ENCODE peak calls at places on chromosome 4, in six cellular contexts. Q, B, E, U, T and L are unnamed samples. For H3K4me1, the result is how much of the 10 kb centered on the place peaks cover.

GRCh38 chr4:144818136-144818535 is 172.2 kb downstream of the HHIP start:
- DNase-seq in Q (no peak), T (no peak), U (no peak), B (no peak), E (no peak), L (no peak)

GRCh38 chr4:109434007-109434792 is 585 bp downstream of the SEC24B start:
- DNase-seq in E (peak), Q (peak), U (peak), B (no peak), T (peak), L (no peak)

GRCh38 chr4:56705373-56705772 is 24.3 kb upstream of the HOPX start:
- DNase-seq in Q (no peak), B (no peak), E (no peak), U (no peak), T (no peak), L (no peak)

GRCh38 chr4:148469938-148470337 is 27.7 kb upstream of the NR3C2 start:
- DNase-seq in E (no peak), B (no peak), Q (no peak), U (no peak), T (no peak), L (no peak)

GRCh38 chr4:11451720-11452119 is 23.0 kb upstream of the HS3ST1 start:
- DNase-seq in U (no peak), Q (no peak), B (no peak), E (no peak), T (no peak), L (no peak)

GRCh38 chr4:139453041-139453370 is 915 bp upstream of the RAB33B start:
- DNase-seq in E (no peak), Q (peak), B (no peak), U (peak), T (no peak), L (no peak)

GRCh38 chr4:36310793-36311192 is 29.4 kb downstream of the DTHD1 start:
- DNase-seq in E (no peak), B (no peak), Q (no peak), T (no peak), U (no peak), L (no peak)

GRCh38 chr4:137378393-137379290 is 153.7 kb downstream of the PCDH18 start:
- DNase-seq in B (no peak), Q (no peak), E (no peak), U (peak), T (no peak), L (no peak)

GRCh38 chr4:18691431-18692200 is 670.1 kb upstream of the LCORL start:
- DNase-seq in T (no peak), U (no peak), E (peak), Q (peak), B (no peak), L (no peak)

GRCh38 chr4:182738283-182739047 is 178.7 kb downstream of the DCTD start:
- DNase-seq in T (peak), U (peak), B (no peak), Q (peak), E (no peak), L (no peak)

GRCh38 chr4:145069361-145069760 is 28.6 kb downstream of the ANAPC10 start:
- DNase-seq in Q (peak), T (no peak), U (peak), B (no peak), E (no peak), L (no peak)

GRCh38 chr4:101356928-101357327 is 9.6 kb upstream of the PPP3CA start:
- DNase-seq in U (peak), Q (peak), T (no peak), B (no peak), E (no peak), L (no peak)

GRCh38 chr4:52996261-52997131 is 134.4 kb downstream of the RASL11B start:
- DNase-seq in E (peak), Q (peak), U (peak), T (peak), B (no peak), L (no peak)

GRCh38 chr4:105558277-105558676 is 5.9 kb downstream of the ARHGEF38 start:
- DNase-seq in U (no peak), Q (no peak), B (no peak), T (no peak), E (no peak), L (no peak)

GRCh38 chr4:86741841-86742240 is 107.3 kb downstream of the SLC10A6 start:
- DNase-seq in Q (no peak), E (no peak), T (no peak), B (no peak), U (no peak), L (no peak)

GRCh38 chr4:20278195-20278594 is 26.5 kb downstream of the SLIT2 start:
- DNase-seq in T (no peak), Q (no peak), B (no peak), U (no peak), E (no peak), L (no peak)

GRCh38 chr4:139841464-139842195 is 176.0 kb downstream of the MGST2 start:
- DNase-seq in E (peak), U (no peak), Q (no peak), T (peak), B (no peak), L (no peak)

GRCh38 chr4:44738615-44739014 is 12.3 kb upstream of the GNPDA2 start:
- DNase-seq in Q (no peak), T (no peak), U (peak), E (no peak), B (no peak), L (no peak)

GRCh38 chr4:26441110-26441509 is 49.2 kb downstream of the CCKAR start:
- DNase-seq in U (peak), T (no peak), B (no peak), Q (peak), E (no peak), L (no peak)

GRCh38 chr4:26060286-26060685 is 146.3 kb downstream of the SMIM20 start:
- DNase-seq in T (no peak), U (peak), Q (peak), E (no peak), B (no peak), L (no peak)

GRCh38 chr4:3207531-3208037 is 41.4 kb upstream of the MSANTD1 start:
- DNase-seq in Q (no peak), T (no peak), E (no peak), B (peak), U (peak), L (no peak)

GRCh38 chr4:145531193-145531592 is 49.5 kb downstream of the SMAD1 start:
- DNase-seq in Q (no peak), B (no peak), E (no peak), T (peak), U (no peak), L (no peak)

GRCh38 chr4:73205482-73205881 is 53.1 kb downstream of the ANKRD17 start:
- DNase-seq in T (no peak), U (no peak), E (no peak), Q (no peak), B (no peak), L (no peak)

GRCh38 chr4:86218721-86219481 is 141.0 kb downstream of the MAPK10 start:
- DNase-seq in U (peak), B (no peak), E (no peak), T (peak), Q (peak), L (no peak)

GRCh38 chr4:145183023-145183422 is 2.6 kb upstream of the OTUD4 start:
- DNase-seq in Q (no peak), T (no peak), E (peak), B (no peak), U (peak), L (no peak)

GRCh38 chr4:68074397-68074796 is 55.3 kb downstream of the TMPRSS11F start:
- DNase-seq in B (no peak), U (peak), T (no peak), Q (no peak), E (no peak), L (no peak)

GRCh38 chr4:94724016-94724415 is 33.7 kb upstream of the BMPR1B start:
- DNase-seq in T (no peak), B (no peak), E (no peak), U (no peak), Q (no peak), L (no peak)

GRCh38 chr4:119099227-119099910 is 36.3 kb upstream of the MYOZ2 start:
- DNase-seq in B (no peak), Q (peak), U (peak), T (no peak), E (no peak), L (no peak)

GRCh38 chr4:164501074-164501473 is 252.9 kb upstream of the SMIM31 start:
- DNase-seq in E (no peak), B (no peak), T (no peak), U (peak), Q (peak), L (no peak)

DNA sequence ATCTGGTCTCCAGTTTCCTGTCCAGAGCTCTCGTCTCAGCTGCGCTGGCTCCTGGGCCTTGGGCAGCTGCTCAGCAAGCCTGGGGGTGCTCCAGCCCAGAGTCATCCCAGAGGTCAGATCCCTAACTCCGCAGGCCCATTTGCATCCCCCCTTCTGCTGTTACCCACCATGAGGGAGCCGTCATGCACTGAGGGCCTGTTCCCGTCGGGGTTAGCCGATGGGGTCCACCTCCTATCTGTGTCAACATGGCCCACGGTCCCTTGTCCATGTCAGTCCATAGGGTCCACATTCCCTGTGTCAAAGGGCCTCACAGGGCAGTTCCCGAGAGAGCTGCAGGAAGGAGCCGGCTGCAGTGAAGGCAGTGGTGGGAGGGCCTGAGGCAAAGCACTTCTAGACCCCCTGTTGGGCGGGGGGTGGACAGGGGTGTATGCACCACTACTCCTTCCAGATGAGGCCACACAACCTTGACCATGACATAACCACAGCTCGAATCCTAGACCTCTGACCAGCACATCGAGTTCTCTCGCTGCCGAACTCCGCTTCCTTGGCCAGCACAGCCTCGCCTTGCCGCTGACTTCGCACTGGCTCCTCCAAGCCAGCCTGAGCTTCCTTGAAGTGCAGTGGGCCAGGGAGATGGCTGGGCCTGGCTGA is 24.9 kb downstream of the WDR1 start:
- DNase-seq in Q (no peak), U (no peak), E (no peak), B (no peak), T (no peak), L (no peak)
- H3K4me1 ChIP-seq in Q (under half), U (under half), E (half or more), B (under half), T (under half), L (half or more)

DNA sequence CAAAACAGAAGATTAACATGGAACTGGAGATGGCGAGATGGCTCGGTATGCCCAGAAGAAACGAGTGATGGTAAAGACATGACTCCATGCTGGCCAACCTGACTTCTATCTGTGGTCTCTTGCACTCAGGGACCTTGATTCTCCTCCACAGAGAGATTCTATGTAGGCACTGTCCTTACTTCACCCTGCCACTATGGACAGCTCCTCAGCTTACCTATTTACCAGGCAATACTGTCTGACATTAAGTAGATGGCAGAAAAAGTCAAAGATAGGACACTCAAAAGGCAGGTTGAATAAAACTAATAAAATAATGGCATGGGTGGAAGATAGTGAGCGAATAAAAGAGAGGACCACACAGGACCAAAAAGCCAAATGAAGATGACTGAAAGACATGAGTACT is 35.2 kb upstream of the NDNF start:
- DNase-seq in E (no peak), B (no peak), T (no peak), Q (no peak), U (no peak), L (no peak)
- H3K4me1 ChIP-seq in E (under half), B (under half), T (under half), Q (under half), U (under half), L (under half)

GRCh38 chr4:70714488-70714887 is 7.3 kb upstream of the RUFY3 start:
- DNase-seq in E (no peak), T (no peak), U (no peak), B (no peak), Q (no peak), L (no peak)

GRCh38 chr4:70712604-70713452 is 8.9 kb upstream of the RUFY3 start:
- DNase-seq in E (no peak), B (no peak), U (no peak), T (no peak), Q (no peak), L (no peak)

GRCh38 chr4:70715097-70715496 is 6.7 kb upstream of the RUFY3 start:
- DNase-seq in T (no peak), B (no peak), Q (peak), E (no peak), U (peak), L (no peak)

GRCh38 chr4:70713453-70714026 is 8.2 kb upstream of the RUFY3 start:
- DNase-seq in E (no peak), Q (no peak), U (no peak), B (no peak), T (no peak), L (no peak)

GRCh38 chr4:70714061-70714468 is 7.7 kb upstream of the RUFY3 start:
- DNase-seq in Q (no peak), T (no peak), B (no peak), U (peak), E (no peak), L (no peak)
- H3K4me1 ChIP-seq in Q (under half), T (under half), B (under half), U (under half), E (under half), L (half or more)

GRCh38 chr4:110640608-110641007 is 17.7 kb upstream of the PITX2 start:
- DNase-seq in B (no peak), Q (no peak), U (no peak), E (no peak), T (no peak), L (no peak)
- H3K4me1 ChIP-seq in B (under half), Q (under half), U (under half), E (under half), T (under half), L (under half)

GRCh38 chr4:176782794-176783193 is 9.9 kb downstream of the VEGFC start:
- DNase-seq in T (no peak), E (no peak), B (no peak), U (peak), Q (peak), L (no peak)
- H3K4me1 ChIP-seq in T (under half), E (under half), B (under half), U (half or more), Q (under half), L (under half)

DNA sequence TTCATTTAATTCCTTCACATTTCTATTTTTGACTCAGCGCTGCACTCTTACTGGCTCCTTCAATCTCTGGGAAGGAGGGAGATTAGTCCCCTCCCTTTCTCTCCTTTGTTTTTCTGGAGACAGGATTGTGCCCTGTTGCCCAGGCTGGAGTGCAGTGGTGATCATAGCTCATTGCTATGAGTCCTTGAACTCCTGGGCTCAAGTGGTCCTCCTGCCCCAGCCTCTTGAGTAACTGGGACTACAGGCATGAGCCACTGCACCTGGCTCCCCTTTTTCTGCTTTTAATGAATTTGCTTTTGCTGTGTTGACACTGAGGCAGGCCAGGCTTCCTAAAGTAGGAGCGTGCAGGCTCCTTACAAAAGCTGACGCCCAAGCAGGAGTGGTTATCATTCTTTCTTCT is 10.5 kb downstream of the TBC1D14 start:
- DNase-seq in E (no peak), Q (no peak), B (no peak), U (no peak), T (no peak), L (no peak)
- H3K4me1 ChIP-seq in E (under half), Q (under half), B (under half), U (under half), T (under half), L (under half)

DNA sequence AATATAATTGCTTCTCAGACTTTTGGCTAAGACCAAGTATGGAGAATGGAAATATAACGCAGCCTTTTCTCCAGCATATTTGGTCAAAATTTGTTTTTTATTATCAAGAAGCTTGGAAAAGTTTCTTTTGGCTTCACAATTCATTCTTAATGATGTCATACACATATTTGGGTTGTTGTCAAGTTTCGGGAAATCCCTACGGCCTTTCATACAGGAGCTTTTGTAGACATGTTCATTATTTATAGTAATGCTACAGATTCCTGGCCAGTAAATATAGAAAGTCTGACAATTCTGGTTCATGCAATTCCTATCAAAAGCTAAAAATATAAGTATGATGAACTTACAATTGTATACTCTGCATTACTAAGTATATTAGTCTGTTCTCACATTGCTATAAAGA is 112.9 kb downstream of the IRF2 start:
- DNase-seq in Q (peak), B (no peak), E (no peak), T (no peak), U (peak), L (no peak)
- H3K4me1 ChIP-seq in Q (under half), B (under half), E (under half), T (under half), U (under half), L (under half)

GRCh38 chr4:5703831-5704230 is 4.5 kb downstream of the EVC2 start:
- DNase-seq in B (no peak), U (no peak), Q (no peak), E (no peak), T (no peak), L (no peak)

GRCh38 chr4:5705672-5706310 is 2.6 kb downstream of the EVC2 start:
- DNase-seq in B (no peak), Q (no peak), U (no peak), E (peak), T (peak), L (no peak)

GRCh38 chr4:5706486-5707290 is 1.7 kb downstream of the EVC2 start:
- DNase-seq in U (no peak), Q (no peak), E (no peak), B (no peak), T (no peak), L (no peak)

GRCh38 chr4:5701971-5702370 is 6.4 kb downstream of the EVC2 start:
- DNase-seq in T (no peak), E (no peak), B (no peak), Q (no peak), U (no peak), L (no peak)

GRCh38 chr4:5704276-5704675 is 4.1 kb downstream of the EVC2 start:
- DNase-seq in Q (no peak), T (no peak), U (no peak), B (no peak), E (no peak), L (no peak)
- H3K4me1 ChIP-seq in Q (under half), T (under half), U (under half), B (under half), E (under half), L (under half)

GRCh38 chr4:70994387-70995099 is 1.1 kb downstream of the DCK start:
- DNase-seq in B (no peak), U (no peak), T (no peak), E (no peak), Q (no peak), L (no peak)

GRCh38 chr4:70991596-70991995 is 1.9 kb upstream of the DCK start:
- DNase-seq in U (no peak), Q (no peak), E (no peak), T (no peak), B (no peak), L (no peak)

GRCh38 chr4:70994069-70994366 is 569 bp downstream of the DCK start:
- DNase-seq in U (no peak), B (no peak), Q (no peak), T (no peak), E (no peak), L (no peak)

GRCh38 chr4:70992354-70992753 is 1.1 kb upstream of the DCK start:
- DNase-seq in U (no peak), E (no peak), T (no peak), Q (no peak), B (no peak), L (no peak)

GRCh38 chr4:70993181-70994068 is at the start of gene DCK:
- DNase-seq in E (peak), T (peak), U (peak), B (peak), Q (peak), L (peak)
- H3K4me1 ChIP-seq in E (under half), T (under half), U (under half), B (under half), Q (under half), L (under half)

GRCh38 chr4:90226734-90227133 is 99.5 kb downstream of the CCSER1 start:
- DNase-seq in T (no peak), E (no peak), B (no peak), U (peak), Q (peak), L (no peak)
- H3K4me1 ChIP-seq in T (under half), E (under half), B (under half), U (under half), Q (under half), L (under half)